ENCODE peak calls at places on chromosomes 4 and X, in seven cellular contexts. Q, T, K, L, N, M and X are unnamed samples.

GRCh38 chrX:67544281-67544680 is 460 bp downstream of the AR start:
- DNase-seq in Q (peak), T (peak), K (no peak), L (no peak), N (peak), M (peak), X (peak)

GRCh38 chr4:87500107-87500462 is 29.1 kb downstream of the SPARCL1 start:
- DNase-seq in Q (no peak), T (no peak), K (no peak), L (no peak), N (no peak), M (no peak), X (no peak)

GRCh38 chrX:115650916-115651315 is 89.9 kb downstream of the PLS3 start:
- DNase-seq in Q (peak), T (peak), K (peak), L (no peak), N (peak), M (peak), X (peak)

GRCh38 chr4:106595906-106596305 is 227.3 kb upstream of the GIMD1 start:
- DNase-seq in Q (no peak), T (no peak), K (no peak), L (no peak), N (no peak), M (no peak), X (no peak)

GRCh38 chrX:110004210-110004609 is 1.3 kb downstream of the TMEM164 start:
- DNase-seq in Q (peak), T (peak), K (no peak), L (no peak), N (no peak), M (no peak), X (no peak)

GRCh38 chr4:7771541-7772507 is 167.8 kb downstream of the AFAP1 start:
- DNase-seq in Q (no peak), T (peak), K (no peak), L (no peak), N (no peak), M (no peak), X (no peak)

GRCh38 chrX:136192839-136193414 is 45.6 kb downstream of the FHL1 start:
- DNase-seq in Q (no peak), T (no peak), K (peak), L (no peak), N (no peak), M (peak), X (peak)

GRCh38 chrX:39601193-39602085 is 496.3 kb downstream of the BCOR start:
- DNase-seq in Q (no peak), T (peak), K (no peak), L (no peak), N (no peak), M (no peak), X (no peak)

GRCh38 chr4:25011135-25011866 is 19.4 kb downstream of the LGI2 start:
- DNase-seq in Q (no peak), T (no peak), K (no peak), L (no peak), N (no peak), M (no peak), X (no peak)

GRCh38 chr4:15868065-15868464 is 70.5 kb downstream of the FGFBP1 start:
- DNase-seq in Q (no peak), T (no peak), K (no peak), L (no peak), N (no peak), M (peak), X (peak)

GRCh38 chr4:37383579-37384229 is 139.2 kb downstream of the NWD2 start:
- DNase-seq in Q (no peak), T (peak), K (peak), L (no peak), N (peak), M (peak), X (peak)

GRCh38 chrX:14505648-14506047 is 23.7 kb upstream of the GLRA2 start:
- DNase-seq in Q (peak), T (no peak), K (no peak), L (no peak), N (no peak), M (no peak), X (no peak)

GRCh38 chrX:44343412-44343942 is at the start of gene EFHC2:
- DNase-seq in Q (peak), T (peak), K (no peak), L (no peak), N (peak), M (no peak), X (peak)

GRCh38 chr4:162952232-162952631 is 214.5 kb downstream of the NAF1 start:
- DNase-seq in Q (no peak), T (no peak), K (no peak), L (no peak), N (no peak), M (no peak), X (peak)

GRCh38 chr4:100114909-100115308 is 75.4 kb downstream of the DDIT4L start:
- DNase-seq in Q (no peak), T (no peak), K (no peak), L (no peak), N (no peak), M (no peak), X (no peak)

GRCh38 chr4:163548481-163549243 is 54.2 kb downstream of the TMA16 start:
- DNase-seq in Q (no peak), T (peak), K (peak), L (no peak), N (peak), M (peak), X (peak)

GRCh38 chr4:12414181-12414812 is 985.6 kb upstream of the HS3ST1 start:
- DNase-seq in Q (no peak), T (no peak), K (no peak), L (no peak), N (no peak), M (no peak), X (no peak)

GRCh38 chrX:44344194-44344593 is 722 bp upstream of the EFHC2 start:
- DNase-seq in Q (peak), T (no peak), K (no peak), L (peak), N (no peak), M (no peak), X (no peak)

GRCh38 chr4:89640620-89641366 is 196.2 kb downstream of the SNCA start:
- DNase-seq in Q (peak), T (peak), K (peak), L (no peak), N (peak), M (peak), X (peak)

GRCh38 chr4:150160473-150160872 is 82.2 kb downstream of the DCLK2 start:
- DNase-seq in Q (no peak), T (no peak), K (no peak), L (no peak), N (no peak), M (no peak), X (no peak)

GRCh38 chr4:138572007-138572406 is 329.9 kb upstream of the SLC7A11 start:
- DNase-seq in Q (no peak), T (no peak), K (peak), L (no peak), N (no peak), M (no peak), X (peak)